ENCODE peak calls at places on chromosome 1, in ten cellular contexts. Y, X, W, F, C, L, E, A, K and T are unnamed samples.

GRCh38 chr1:156308078-156308477 is 9.0 kb upstream of the VHLL start:
- DNase-seq in Y (no peak), X (no peak), W (no peak), F (no peak), C (no peak), L (no peak), E (no peak), A (no peak), K (no peak), T (no peak)

GRCh38 chr1:42424201-42424600 is 31.6 kb downstream of the ZMYND12 start:
- DNase-seq in Y (no peak), X (no peak), W (no peak), F (no peak), C (no peak), L (no peak), E (no peak), A (no peak), K (no peak), T (no peak)

GRCh38 chr1:112762541-112763141 is 47.5 kb upstream of the PPM1J start:
- DNase-seq in Y (no peak), X (no peak), W (no peak), F (no peak), C (no peak), L (peak), E (no peak), A (peak), K (no peak), T (no peak)

GRCh38 chr1:98794196-98794886 is 132.8 kb downstream of the SNX7 start:
- DNase-seq in Y (peak), X (peak), W (peak), F (no peak), C (peak), L (peak), E (no peak), A (peak), K (peak), T (peak)

GRCh38 chr1:112054504-112054903 is 65.0 kb upstream of the KCND3 start:
- DNase-seq in Y (no peak), X (no peak), W (no peak), F (no peak), C (no peak), L (peak), E (no peak), A (no peak), K (no peak), T (no peak)

GRCh38 chr1:22420456-22421053 is 31.1 kb upstream of the ZBTB40 start:
- DNase-seq in Y (peak), X (peak), W (peak), F (peak), C (peak), L (peak), E (peak), A (peak), K (peak), T (peak)

GRCh38 chr1:222880586-222880985 is 65.7 kb downstream of the DISP1 start:
- DNase-seq in Y (no peak), X (no peak), W (no peak), F (no peak), C (no peak), L (peak), E (no peak), A (no peak), K (peak), T (peak)

GRCh38 chr1:116697892-116698595 is 30.5 kb upstream of the IGSF3 start:
- DNase-seq in Y (no peak), X (no peak), W (no peak), F (no peak), C (no peak), L (peak), E (no peak), A (no peak), K (no peak), T (no peak)

GRCh38 chr1:5597991-5598823 is 394.0 kb downstream of the NPHP4 start:
- DNase-seq in Y (no peak), X (no peak), W (peak), F (no peak), C (peak), L (no peak), E (no peak), A (peak), K (no peak), T (no peak)

GRCh38 chr1:29674625-29675326 is 438.5 kb downstream of the PTPRU start:
- DNase-seq in Y (no peak), X (no peak), W (no peak), F (peak), C (peak), L (no peak), E (no peak), A (no peak), K (no peak), T (no peak)

GRCh38 chr1:21604208-21604957 is 64.8 kb downstream of the RAP1GAP start:
- DNase-seq in Y (no peak), X (no peak), W (no peak), F (no peak), C (no peak), L (no peak), E (no peak), A (no peak), K (no peak), T (no peak)

GRCh38 chr1:89260042-89260441 is 12.6 kb downstream of the GBP5 start:
- DNase-seq in Y (no peak), X (no peak), W (no peak), F (no peak), C (peak), L (no peak), E (no peak), A (no peak), K (no peak), T (no peak)

GRCh38 chr1:19802269-19802668 is 2.6 kb upstream of the TMCO4 start:
- DNase-seq in Y (peak), X (no peak), W (no peak), F (no peak), C (peak), L (no peak), E (no peak), A (no peak), K (no peak), T (no peak)

GRCh38 chr1:27935721-27936120 is 921 bp downstream of the SMPDL3B start:
- DNase-seq in Y (no peak), X (no peak), W (no peak), F (no peak), C (no peak), L (no peak), E (no peak), A (no peak), K (no peak), T (no peak)

GRCh38 chr1:15820478-15820877 is 13.0 kb upstream of the UQCRHL start:
- DNase-seq in Y (no peak), X (no peak), W (no peak), F (no peak), C (no peak), L (peak), E (no peak), A (no peak), K (no peak), T (no peak)

GRCh38 chr1:41740630-41741239 is 178.0 kb downstream of the HIVEP3 start:
- DNase-seq in Y (no peak), X (no peak), W (peak), F (no peak), C (no peak), L (peak), E (no peak), A (no peak), K (no peak), T (no peak)

GRCh38 chr1:205766038-205766437 is 9.2 kb downstream of the RAB29 start:
- DNase-seq in Y (no peak), X (no peak), W (no peak), F (no peak), C (no peak), L (peak), E (no peak), A (no peak), K (no peak), T (no peak)

GRCh38 chr1:109790735-109791494 is 27.2 kb upstream of the EPS8L3 start:
- DNase-seq in Y (peak), X (peak), W (peak), F (peak), C (peak), L (no peak), E (peak), A (no peak), K (no peak), T (no peak)

GRCh38 chr1:24182041-24182440 is 5.0 kb downstream of the IFNLR1 start:
- DNase-seq in Y (no peak), X (no peak), W (no peak), F (no peak), C (no peak), L (no peak), E (no peak), A (no peak), K (no peak), T (no peak)

GRCh38 chr1:185062710-185063370 is 17.5 kb downstream of the RNF2 start:
- DNase-seq in Y (no peak), X (no peak), W (no peak), F (no peak), C (no peak), L (no peak), E (no peak), A (no peak), K (no peak), T (no peak)

GRCh38 chr1:48680411-48681035 is 96.2 kb downstream of the BEND5 start:
- DNase-seq in Y (peak), X (no peak), W (no peak), F (no peak), C (peak), L (no peak), E (no peak), A (peak), K (no peak), T (no peak)

GRCh38 chr1:91020486-91020885 is 1.3 kb downstream of the ZNF644 start:
- DNase-seq in Y (no peak), X (no peak), W (no peak), F (no peak), C (no peak), L (no peak), E (no peak), A (no peak), K (no peak), T (no peak)

GRCh38 chr1:228691926-228692325 is 43.4 kb upstream of the RHOU start:
- DNase-seq in Y (no peak), X (peak), W (peak), F (no peak), C (no peak), L (peak), E (no peak), A (peak), K (peak), T (no peak)

GRCh38 chr1:208782186-208782585 is 538.0 kb upstream of the PLXNA2 start:
- DNase-seq in Y (no peak), X (no peak), W (no peak), F (no peak), C (no peak), L (no peak), E (no peak), A (no peak), K (no peak), T (no peak)

GRCh38 chr1:33637846-33638440 is 165.5 kb downstream of the ZSCAN20 start:
- DNase-seq in Y (no peak), X (no peak), W (no peak), F (no peak), C (no peak), L (no peak), E (no peak), A (no peak), K (no peak), T (no peak)

GRCh38 chr1:204611036-204611435 is 74.5 kb downstream of the LRRN2 start:
- DNase-seq in Y (no peak), X (no peak), W (no peak), F (no peak), C (no peak), L (no peak), E (no peak), A (no peak), K (no peak), T (no peak)

GRCh38 chr1:44086722-44087474 is 31.7 kb upstream of the KLF17 start:
- DNase-seq in Y (no peak), X (no peak), W (no peak), F (no peak), C (no peak), L (no peak), E (no peak), A (no peak), K (no peak), T (no peak)

GRCh38 chr1:31095298-31095981 is 29.9 kb upstream of the PUM1 start:
- DNase-seq in Y (no peak), X (no peak), W (no peak), F (no peak), C (no peak), L (peak), E (no peak), A (no peak), K (peak), T (peak)

GRCh38 chr1:107323765-107324164 is 182.9 kb downstream of the NTNG1 start:
- DNase-seq in Y (no peak), X (no peak), W (no peak), F (no peak), C (no peak), L (no peak), E (no peak), A (no peak), K (no peak), T (no peak)

GRCh38 chr1:40314721-40315238 is 2.3 kb downstream of the COL9A2 start:
- DNase-seq in Y (peak), X (no peak), W (no peak), F (no peak), C (no peak), L (no peak), E (no peak), A (no peak), K (no peak), T (peak)

GRCh38 chr1:31420716-31421115 is 7.7 kb downstream of the SERINC2 start:
- DNase-seq in Y (no peak), X (no peak), W (no peak), F (no peak), C (no peak), L (no peak), E (no peak), A (no peak), K (no peak), T (no peak)

GRCh38 chr1:228540161-228540917 is 53.2 kb downstream of the RNF187 start:
- DNase-seq in Y (no peak), X (no peak), W (no peak), F (peak), C (no peak), L (no peak), E (no peak), A (no peak), K (no peak), T (no peak)

GRCh38 chr1:160330119-160330518 is 12.9 kb downstream of the COPA start:
- DNase-seq in Y (no peak), X (no peak), W (no peak), F (no peak), C (no peak), L (no peak), E (no peak), A (no peak), K (no peak), T (no peak)

GRCh38 chr1:186930248-186930647 is 101.5 kb downstream of the PLA2G4A start:
- DNase-seq in Y (no peak), X (no peak), W (no peak), F (no peak), C (no peak), L (no peak), E (no peak), A (no peak), K (no peak), T (peak)

GRCh38 chr1:113652773-113653172 is 106.5 kb downstream of the PHTF1 start:
- DNase-seq in Y (no peak), X (no peak), W (no peak), F (no peak), C (no peak), L (peak), E (no peak), A (no peak), K (no peak), T (no peak)

GRCh38 chr1:66575739-66576138 is 41.8 kb downstream of the SGIP1 start:
- DNase-seq in Y (no peak), X (no peak), W (no peak), F (no peak), C (no peak), L (peak), E (no peak), A (no peak), K (no peak), T (peak)

GRCh38 chr1:227793948-227794812 is 21.3 kb upstream of the PRSS38 start:
- DNase-seq in Y (peak), X (no peak), W (no peak), F (peak), C (peak), L (peak), E (peak), A (no peak), K (peak), T (peak)

GRCh38 chr1:202283379-202283844 is 58.3 kb downstream of the UBE2T start:
- DNase-seq in Y (no peak), X (no peak), W (peak), F (no peak), C (no peak), L (peak), E (no peak), A (no peak), K (peak), T (peak)

GRCh38 chr1:50458507-50458906 is 35.3 kb upstream of the DMRTA2 start:
- DNase-seq in Y (no peak), X (no peak), W (no peak), F (no peak), C (no peak), L (no peak), E (no peak), A (no peak), K (peak), T (no peak)

GRCh38 chr1:179195374-179195773 is 34.1 kb downstream of the ABL2 start:
- DNase-seq in Y (no peak), X (no peak), W (no peak), F (no peak), C (no peak), L (no peak), E (no peak), A (no peak), K (no peak), T (no peak)